ENCODE peak calls at places on chromosomes 11 and 22, in eight cellular contexts. M is ovary, S is sciatic nerve, O is EH, V is nephron progenitor cell, E is kidney glomerular epithelial cell, T is iPS-NIHi11, F is mucosa of descending colon. N is an unnamed sample.

GRCh38 chr11:66855574-66856495 is 1.0 kb upstream of the LRFN4 start:
- DNase-seq in S (peak; percentile 96), E (peak; percentile 77), F (peak; percentile 97), V (peak; percentile 93), O (peak; percentile 93), M (peak; percentile 91), T (peak; percentile 99), N (peak; percentile 97)

GRCh38 chr11:77672276-77672675 is 34.7 kb upstream of the CLNS1A start:
- DNase-seq in M (no peak), E (peak; percentile 22), V (no peak), T (no peak), S (no peak), F (no peak), O (peak; percentile 98), N (no peak)

GRCh38 chr11:36073411-36074203 is 129.7 kb downstream of the LDLRAD3 start:
- DNase-seq in V (no peak), T (no peak), M (peak; percentile 54), S (no peak), E (no peak), F (no peak), O (peak; percentile 83), N (peak; percentile 74)

GRCh38 chr22:47445716-47446290 is 683.4 kb downstream of the TBC1D22A start:
- DNase-seq in M (peak; percentile 14), T (no peak), E (no peak), F (no peak), V (no peak), O (no peak), S (no peak), N (no peak)

GRCh38 chr11:62544521-62545436 is 1.8 kb downstream of the AHNAK start:
- DNase-seq in T (no peak), M (no peak), S (no peak), F (peak; percentile 79), V (peak; percentile 35), O (peak; percentile 31), E (no peak), N (no peak)

GRCh38 chr11:110425751-110426545 is 3.8 kb upstream of the FDX1 start:
- DNase-seq in E (no peak), S (no peak), V (no peak), M (no peak), T (peak; percentile 14), F (no peak), O (peak; percentile 88), N (no peak)

GRCh38 chr22:46256358-46256958 is 6.4 kb upstream of the CDPF1 start:
- DNase-seq in O (no peak), E (no peak), S (no peak), T (no peak), F (no peak), V (no peak), M (no peak), N (no peak)

GRCh38 chr11:125402436-125402835 is 93.6 kb downstream of the FEZ1 start:
- DNase-seq in T (no peak), V (no peak), M (no peak), O (peak; percentile 86), F (no peak), E (peak; percentile 61), S (no peak), N (no peak)

GRCh38 chr11:61587541-61587941 is 6.7 kb upstream of the SYT7 start:
- DNase-seq in F (peak; percentile 66), V (peak; percentile 72), M (peak; percentile 38), T (peak; percentile 75), S (no peak), O (peak; percentile 37), E (no peak), N (peak; percentile 67)

GRCh38 chr22:28440517-28441366 is 238.9 kb downstream of the TTC28 start:
- DNase-seq in M (no peak), S (no peak), O (peak; percentile 42), F (no peak), T (no peak), E (peak; percentile 5), V (no peak), N (no peak)

GRCh38 chr11:2827256-2827655 is 58.3 kb downstream of the CDKN1C start:
- DNase-seq in O (peak; percentile 20), E (no peak), T (no peak), F (peak; percentile 27), V (no peak), M (no peak), S (no peak), N (peak; percentile 19)

GRCh38 chr22:43823353-43823908 is 11.3 kb upstream of the EFCAB6 start:
- DNase-seq in V (no peak), F (no peak), O (no peak), M (no peak), T (no peak), S (peak; percentile 38), E (peak; percentile 84), N (no peak)

GRCh38 chr11:70048279-70049024 is 29.7 kb upstream of the ANO1 start:
- DNase-seq in O (peak; percentile 2), V (peak; percentile 54), T (peak; percentile 82), S (no peak), F (no peak), E (no peak), M (no peak), N (no peak)

GRCh38 chr11:69398529-69399492 is 82.7 kb upstream of the LINC01488 start:
- DNase-seq in E (peak; percentile 63), S (peak; percentile 71), F (no peak), V (peak; percentile 36), M (no peak), T (no peak), O (peak; percentile 70), N (no peak)

GRCh38 chr22:24937114-24937513 is 9.4 kb downstream of the LHFPL7 start:
- DNase-seq in E (peak; percentile 38), O (no peak), V (no peak), M (no peak), F (no peak), S (no peak), T (peak; percentile 70), N (no peak)

GRCh38 chr11:120929664-120930154 is 94.2 kb upstream of the TBCEL start:
- DNase-seq in T (peak; percentile 85), E (no peak), V (peak; percentile 74), M (no peak), S (no peak), O (peak; percentile 40), F (no peak), N (no peak)

GRCh38 chr11:127000291-127000968 is at the start of gene KIRREL3:
- DNase-seq in M (no peak), E (peak; percentile 42), V (peak; percentile 64), O (peak; percentile 68), T (peak; percentile 43), F (no peak), S (no peak), N (no peak)

GRCh38 chr11:117395476-117395875 is 67.8 kb downstream of the CEP164 start:
- DNase-seq in S (peak; percentile 17), F (no peak), O (no peak), M (no peak), V (no peak), E (no peak), T (no peak), N (no peak)

GRCh38 chr22:35534091-35534490 is 6.5 kb upstream of the RASD2 start:
- DNase-seq in F (no peak), T (no peak), M (no peak), E (no peak), S (no peak), V (no peak), O (no peak), N (no peak)

GRCh38 chr11:66472054-66472453 is 5.3 kb downstream of the PELI3 start:
- DNase-seq in M (no peak), O (no peak), T (no peak), S (no peak), F (no peak), V (no peak), E (no peak), N (no peak)

GRCh38 chr22:37747090-37747714 is 50.4 kb downstream of the TRIOBP start:
- DNase-seq in E (peak; percentile 26), T (no peak), S (no peak), F (no peak), M (peak; percentile 38), V (peak; percentile 55), O (peak; percentile 81), N (peak; percentile 56)

GRCh38 chr11:108112059-108112458 is 9.3 kb upstream of the ACAT1 start:
- DNase-seq in T (no peak), O (peak; percentile 37), M (no peak), V (no peak), F (no peak), S (no peak), E (no peak), N (no peak)

GRCh38 chr22:41471606-41472005 is 2.7 kb downstream of the ACO2 start:
- DNase-seq in S (no peak), T (no peak), E (no peak), M (no peak), O (no peak), V (no peak), F (no peak), N (no peak)

GRCh38 chr11:3341298-3341697 is 37.6 kb downstream of the ZNF195 start:
- DNase-seq in M (no peak), S (peak; percentile 76), V (peak; percentile 68), T (peak; percentile 83), F (no peak), E (no peak), O (no peak), N (peak; percentile 34)